ENCODE peak calls at places on chromosomes 2 and 18, in nine cellular contexts. G is dorsolateral prefrontal cortex, C is colonic mucosa, A is HepG2, K is A549, E is adrenal gland, V is type B pancreatic cell, U is thyroid gland, X is AG04449. F is an unnamed sample.
A peak's percentile ranks its signal among the peaks of the same experiment; 100 is the strongest.

GRCh38 chr2:20512061-20512605 is 65.3 kb downstream of the RHOB start:
- DNase-seq in G (no peak), C (no peak), A (no peak), K (no peak), E (no peak), V (no peak), U (no peak), X (no peak), F (no peak)

GRCh38 chr18:12255626-12256026 is 1.5 kb downstream of the CIDEA start:
- DNase-seq in G (peak; percentile 48), C (no peak), A (peak; percentile 35), K (no peak), E (no peak), V (no peak), U (no peak), X (no peak), F (no peak)

GRCh38 chr2:105834931-105835330 is 90.2 kb downstream of the NCK2 start:
- DNase-seq in G (no peak), C (no peak), A (no peak), K (no peak), E (no peak), V (no peak), U (no peak), X (no peak), F (peak; percentile 31)

GRCh38 chr2:133605031-133605773 is 36.9 kb upstream of the NCKAP5 start:
- DNase-seq in G (no peak), C (no peak), A (no peak), K (no peak), E (no peak), V (no peak), U (no peak), X (no peak), F (no peak)

GRCh38 chr2:238847432-238847801 is 468 bp upstream of the TWIST2 start:
- DNase-seq in G (no peak), C (no peak), A (no peak), K (no peak), E (no peak), V (no peak), U (no peak), X (no peak), F (no peak)

GRCh38 chr2:84271987-84272386 is 187.1 kb downstream of the SUCLG1 start:
- DNase-seq in G (no peak), C (no peak), A (no peak), K (no peak), E (no peak), V (no peak), U (no peak), X (no peak), F (no peak)

GRCh38 chr2:1858733-1859132 is 114.4 kb upstream of the PXDN start:
- DNase-seq in G (no peak), C (no peak), A (no peak), K (no peak), E (no peak), V (no peak), U (no peak), X (no peak), F (no peak)

GRCh38 chr2:234483568-234484251 is 13.2 kb downstream of the ARL4C start:
- DNase-seq in G (no peak), C (peak; percentile 25), A (no peak), K (peak; percentile 43), E (no peak), V (no peak), U (no peak), X (no peak), F (no peak)

GRCh38 chr2:98763209-98763951 is 32.4 kb upstream of the MGAT4A start:
- DNase-seq in G (no peak), C (no peak), A (no peak), K (no peak), E (no peak), V (no peak), U (no peak), X (no peak), F (no peak)

GRCh38 chr2:46424937-46425336 is 54.4 kb upstream of the TMEM247 start:
- DNase-seq in G (no peak), C (no peak), A (no peak), K (no peak), E (no peak), V (no peak), U (no peak), X (no peak), F (no peak)

GRCh38 chr2:160680974-160681373 is 187.4 kb upstream of the RBMS1 start:
- DNase-seq in G (no peak), C (no peak), A (no peak), K (no peak), E (no peak), V (no peak), U (no peak), X (no peak), F (no peak)

GRCh38 chr2:155519731-155520130 is 812.8 kb downstream of the NR4A2 start:
- DNase-seq in G (no peak), C (no peak), A (no peak), K (no peak), E (no peak), V (no peak), U (no peak), X (no peak), F (no peak)

GRCh38 chr2:15092691-15093090 is 460.2 kb downstream of the LRATD1 start:
- DNase-seq in G (no peak), C (no peak), A (no peak), K (no peak), E (no peak), V (no peak), U (no peak), X (peak; percentile 26), F (no peak)

GRCh38 chr2:123738643-123739042 is 286.4 kb upstream of the CNTNAP5 start:
- DNase-seq in G (no peak), C (no peak), A (no peak), K (no peak), E (no peak), V (no peak), U (no peak), X (no peak), F (no peak)

GRCh38 chr2:75592028-75592427 is 31.3 kb upstream of the EVA1A start:
- DNase-seq in G (no peak), C (no peak), A (peak; percentile 41), K (no peak), E (peak; percentile 28), V (no peak), U (no peak), X (no peak), F (no peak)

GRCh38 chr2:41496908-41497307 is 550.9 kb upstream of the PKDCC start:
- DNase-seq in G (no peak), C (no peak), A (no peak), K (peak; percentile 21), E (no peak), V (no peak), U (no peak), X (no peak), F (no peak)
- TF ChIP-seq CTCF in G (no peak), C (no peak), A (no peak), K (peak; percentile 28), E (no peak), V (peak; percentile 40), U (no peak), X (no peak), F (no peak)

GRCh38 chr2:195656859-195657633 is at the start of gene SLC39A10:
- DNase-seq in G (peak; percentile 98), C (peak; percentile 98), A (peak; percentile 98), K (peak; percentile 98), E (peak; percentile 96), V (peak; percentile 98), U (peak; percentile 96), X (peak; percentile 94), F (peak; percentile 91)
- TF ChIP-seq CTCF in G (peak; percentile 44), C (no peak), A (peak; percentile 58), K (no peak), E (peak; percentile 8), V (no peak), U (peak; percentile 22), X (no peak), F (peak; percentile 26)

GRCh38 chr2:190636362-190636761 is 12.5 kb upstream of the NAB1 start:
- DNase-seq in G (no peak), C (no peak), A (no peak), K (peak; percentile 72), E (no peak), V (no peak), U (no peak), X (no peak), F (no peak)

GRCh38 chr2:190637331-190637734 is 11.6 kb upstream of the NAB1 start:
- DNase-seq in G (no peak), C (no peak), A (no peak), K (peak; percentile 49), E (no peak), V (no peak), U (no peak), X (peak; percentile 23), F (no peak)

GRCh38 chr2:190634381-190634780 is 14.5 kb upstream of the NAB1 start:
- DNase-seq in G (no peak), C (no peak), A (no peak), K (no peak), E (no peak), V (no peak), U (no peak), X (no peak), F (no peak)

GRCh38 chr2:190637903-190638618 is 10.8 kb upstream of the NAB1 start:
- DNase-seq in G (peak; percentile 49), C (no peak), A (peak; percentile 45), K (peak; percentile 46), E (peak; percentile 20), V (no peak), U (peak; percentile 37), X (no peak), F (no peak)

DNA sequence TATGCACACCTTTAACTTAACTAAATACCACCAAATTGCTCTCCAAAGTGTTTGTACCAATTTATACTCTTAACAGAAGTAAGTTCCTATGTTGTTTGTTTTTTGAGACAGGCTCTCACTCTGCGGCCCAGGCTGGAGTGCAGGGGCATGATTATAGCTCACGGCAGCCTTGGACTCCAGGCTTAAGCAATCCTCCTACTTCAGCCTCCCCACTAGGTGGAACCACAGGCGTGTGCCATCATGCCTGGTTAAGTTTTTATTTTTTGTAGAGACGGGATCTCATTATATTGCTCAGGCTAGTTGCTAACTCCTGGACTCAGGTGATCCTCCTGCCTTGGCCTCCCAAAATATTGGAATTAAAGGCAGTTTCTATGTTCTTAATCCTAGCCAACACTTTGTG is 13.1 kb upstream of the NAB1 start:
- DNase-seq in G (no peak), C (no peak), A (peak; percentile 12), K (peak; percentile 49), E (no peak), V (no peak), U (no peak), X (no peak), F (no peak)
- TF ChIP-seq CTCF in G (no peak), C (no peak), A (peak; percentile 44), K (peak; percentile 14), E (no peak), V (no peak), U (no peak), X (no peak), F (no peak)

GRCh38 chr2:127675335-127676261 is at the start of gene LIMS2:
- DNase-seq in G (no peak), C (no peak), A (no peak), K (peak; percentile 48), E (no peak), V (no peak), U (peak; percentile 33), X (no peak), F (no peak)
- TF ChIP-seq CTCF in G (no peak), C (no peak), A (peak; percentile 53), K (peak; percentile 29), E (no peak), V (peak; percentile 24), U (no peak), X (no peak), F (no peak)